ENCODE peak calls at places on chromosome 21, in seven cellular contexts. U is DMS 273 treated with DMSO at 0.1 percent for 48 hours, D is T follicular helper cell, G is mesenchymal stem cell, K is astrocyte of the cerebellum, Y is body of pancreas, Z is A172. E is an unnamed sample.

GRCh38 chr21:44441581-44442265 is 13.6 kb upstream of the LRRC3 start:
- DNase-seq in D (no peak), G (no peak), Z (no peak), K (no peak), Y (no peak), U (no peak), E (peak)

GRCh38 chr21:45517249-45518065 is 24.8 kb downstream of the SLC19A1 start:
- DNase-seq in D (no peak), Z (no peak), K (no peak), U (no peak), Y (no peak), G (no peak), E (no peak)

GRCh38 chr21:17729455-17729854 is 89.7 kb downstream of the C21orf91 start:
- DNase-seq in D (no peak), Y (no peak), Z (no peak), G (no peak), K (no peak), U (no peak), E (no peak)

GRCh38 chr21:38645282-38645681 is 147.0 kb upstream of the ERG start:
- DNase-seq in G (peak), D (no peak), Y (no peak), K (peak), Z (peak), U (no peak), E (no peak)

GRCh38 chr21:37082375-37082774 is 9.3 kb downstream of the TTC3 start:
- DNase-seq in Z (no peak), U (no peak), D (no peak), K (no peak), G (no peak), Y (no peak), E (no peak)

GRCh38 chr21:27306821-27307746 is 340.2 kb upstream of the ADAMTS5 start:
- DNase-seq in U (no peak), G (peak), D (no peak), Y (no peak), K (no peak), Z (no peak), E (no peak)

GRCh38 chr21:43919871-43920801 is 55.1 kb downstream of the AGPAT3 start:
- DNase-seq in Z (no peak), U (no peak), K (no peak), D (no peak), Y (no peak), G (no peak), E (peak)

GRCh38 chr21:45445369-45445768 is 40.4 kb downstream of the COL18A1 start:
- DNase-seq in K (no peak), U (no peak), Z (no peak), D (no peak), G (peak), Y (no peak), E (no peak)

GRCh38 chr21:46636550-46637289 is 1.2 kb downstream of the PRMT2 start:
- DNase-seq in U (no peak), G (no peak), Y (no peak), Z (no peak), D (no peak), K (no peak), E (no peak)

GRCh38 chr21:36429672-36430546 is 44.7 kb downstream of the CHAF1B start:
- DNase-seq in G (peak), Y (peak), Z (peak), K (peak), D (peak), U (no peak), E (peak)